ENCODE peak calls at places on chromosomes 5 and 9, in eight cellular contexts. E is GM20000, X is choroid plexus epithelial cell, O is dorsolateral prefrontal cortex, T is heart right ventricle, P is HFFc6, S is osteocyte, G is pancreas. H is an unnamed sample.

GRCh38 chr9:34375901-34376595 is 650 bp downstream of the MYORG start:
- DNase-seq in E (peak), X (peak), O (no peak), T (peak), P (no peak), S (no peak), G (peak), H (no peak)

GRCh38 chr9:90002299-90003045 is 397.7 kb downstream of the GADD45G start:
- DNase-seq in E (no peak), X (no peak), O (no peak), T (no peak), P (no peak), S (no peak), G (no peak), H (peak)

GRCh38 chr5:61916621-61917620 is 389.1 kb upstream of the KIF2A start:
- DNase-seq in E (no peak), X (peak), O (no peak), T (no peak), P (no peak), S (no peak), G (no peak), H (no peak)

GRCh38 chr9:129166962-129167557 is 11.0 kb downstream of the IER5L start:
- DNase-seq in E (peak), X (peak), O (no peak), T (peak), P (peak), S (no peak), G (peak), H (peak)

GRCh38 chr5:115349001-115349817 is 52.8 kb upstream of the CCDC112 start:
- DNase-seq in E (no peak), X (peak), O (no peak), T (no peak), P (peak), S (no peak), G (peak), H (peak)

GRCh38 chr5:181059297-181060230 is 19.5 kb downstream of the BTNL9 start:
- DNase-seq in E (no peak), X (no peak), O (no peak), T (no peak), P (no peak), S (no peak), G (no peak), H (no peak)

GRCh38 chr5:39675676-39676075 is 250.9 kb upstream of the DAB2 start:
- DNase-seq in E (no peak), X (peak), O (no peak), T (no peak), P (no peak), S (no peak), G (no peak), H (peak)

GRCh38 chr5:65394078-65394477 is 87.6 kb downstream of the ADAMTS6 start:
- DNase-seq in E (no peak), X (peak), O (no peak), T (peak), P (peak), S (no peak), G (no peak), H (no peak)

GRCh38 chr5:74530316-74530917 is 110.1 kb downstream of the ENC1 start:
- DNase-seq in E (no peak), X (no peak), O (no peak), T (no peak), P (no peak), S (no peak), G (no peak), H (peak)

GRCh38 chr5:6656680-6657079 is 23.4 kb downstream of the SRD5A1 start:
- DNase-seq in E (no peak), X (peak), O (no peak), T (no peak), P (no peak), S (no peak), G (no peak), H (no peak)

GRCh38 chr5:6545036-6545693 is 87.7 kb downstream of the NSUN2 start:
- DNase-seq in E (no peak), X (no peak), O (no peak), T (no peak), P (no peak), S (peak), G (no peak), H (peak)

GRCh38 chr5:81754621-81755020 is 3.7 kb upstream of the SSBP2 start:
- DNase-seq in E (no peak), X (no peak), O (no peak), T (no peak), P (no peak), S (no peak), G (no peak), H (no peak)

GRCh38 chr5:99441235-99441634 is 512.4 kb upstream of the CHD1 start:
- DNase-seq in E (no peak), X (no peak), O (no peak), T (no peak), P (no peak), S (no peak), G (no peak), H (no peak)

GRCh38 chr9:134217431-134218210 is 53.3 kb upstream of the RNU6ATAC start:
- DNase-seq in E (no peak), X (no peak), O (no peak), T (peak), P (no peak), S (no peak), G (peak), H (no peak)
- TF ChIP-seq CTCF in E (no peak), X (peak), O (peak), T (peak), P (peak), S (peak), G (no peak), H (no peak)

GRCh38 chr9:93164085-93164484 is 19.9 kb upstream of the WNK2 start:
- DNase-seq in E (no peak), X (no peak), O (no peak), T (no peak), P (no peak), S (no peak), G (no peak), H (no peak)
- TF ChIP-seq CTCF in E (no peak), X (no peak), O (no peak), T (no peak), P (no peak), S (no peak), G (no peak), H (no peak)

DNA sequence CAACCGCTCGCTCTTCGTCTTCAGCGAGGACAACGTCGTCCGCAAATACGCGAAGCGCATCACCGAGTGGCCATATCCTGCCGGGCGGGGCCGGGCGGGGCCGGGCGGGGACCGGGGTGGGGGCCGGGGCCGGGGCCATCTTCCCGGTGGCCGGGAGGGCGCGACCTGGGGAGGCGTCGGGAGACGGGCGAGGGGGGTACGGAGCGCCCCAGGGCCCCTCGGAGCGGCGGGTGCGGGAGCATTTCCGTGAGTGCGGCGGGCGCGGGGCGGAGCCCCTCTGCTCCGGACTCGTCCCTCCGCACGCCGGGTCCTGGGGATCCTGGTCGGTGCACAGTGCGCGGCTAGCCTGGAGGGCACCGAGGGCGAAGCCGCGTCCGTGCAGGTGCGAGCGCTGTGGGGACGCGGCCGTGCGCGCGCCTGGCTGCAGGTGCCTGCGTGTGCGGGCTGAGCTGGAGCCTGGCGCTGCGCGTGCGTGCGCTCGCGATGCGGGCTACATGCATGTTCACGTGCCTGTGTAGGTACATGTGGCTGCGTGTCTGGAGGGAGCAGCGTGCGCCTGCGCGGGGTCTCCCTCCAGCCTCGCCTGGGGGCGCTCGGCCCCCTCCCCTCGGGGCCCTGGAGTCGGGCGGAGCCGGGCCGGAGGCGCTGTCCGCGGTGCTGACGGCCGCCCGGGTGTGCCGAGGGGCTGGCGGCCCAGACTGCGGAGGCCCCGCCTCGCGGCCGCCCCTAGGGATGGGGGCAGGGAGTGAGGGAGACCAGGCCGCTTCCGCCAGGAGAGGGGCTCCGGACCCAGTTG is 762 bp downstream of the CACNA1B start:
- DNase-seq in E (peak), X (peak), O (no peak), T (no peak), P (no peak), S (no peak), G (peak), H (peak)
- TF ChIP-seq CTCF in E (no peak), X (no peak), O (peak), T (no peak), P (no peak), S (no peak), G (no peak), H (no peak)

DNA sequence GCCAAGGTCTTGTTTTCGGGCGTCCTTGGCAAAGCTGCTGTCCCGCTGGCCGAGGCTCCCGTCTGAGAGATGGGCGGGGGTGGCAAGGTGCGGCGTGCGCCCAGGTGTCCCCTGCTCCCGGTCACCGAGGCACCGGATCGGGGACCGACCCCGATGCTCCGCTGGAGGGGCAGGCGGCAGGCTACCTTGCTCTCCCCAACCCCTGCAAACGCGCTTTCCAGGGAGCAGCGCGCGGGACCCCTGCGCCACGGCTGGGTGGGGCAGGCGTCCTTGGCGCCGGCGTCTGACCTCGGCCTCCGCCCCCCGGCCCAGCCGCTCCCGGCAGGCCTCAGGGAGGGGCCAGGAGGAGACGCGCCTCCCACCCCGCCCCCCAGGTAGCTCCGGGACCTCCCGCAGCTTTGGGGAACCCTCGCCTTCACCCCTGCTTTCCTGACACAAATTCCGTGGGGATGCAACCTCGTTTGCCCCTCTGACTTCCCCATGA is 551 bp downstream of the N4BP3 start:
- DNase-seq in E (peak), X (no peak), O (no peak), T (no peak), P (no peak), S (no peak), G (peak), H (no peak)
- TF ChIP-seq CTCF in E (no peak), X (no peak), O (no peak), T (no peak), P (no peak), S (no peak), G (no peak), H (no peak)

GRCh38 chr5:172770675-172771438 is at the start of gene DUSP1:
- DNase-seq in E (peak), X (peak), O (peak), T (peak), P (peak), S (peak), G (peak), H (peak)
- TF ChIP-seq CTCF in E (peak), X (peak), O (peak), T (no peak), P (peak), S (peak), G (peak), H (peak)

DNA sequence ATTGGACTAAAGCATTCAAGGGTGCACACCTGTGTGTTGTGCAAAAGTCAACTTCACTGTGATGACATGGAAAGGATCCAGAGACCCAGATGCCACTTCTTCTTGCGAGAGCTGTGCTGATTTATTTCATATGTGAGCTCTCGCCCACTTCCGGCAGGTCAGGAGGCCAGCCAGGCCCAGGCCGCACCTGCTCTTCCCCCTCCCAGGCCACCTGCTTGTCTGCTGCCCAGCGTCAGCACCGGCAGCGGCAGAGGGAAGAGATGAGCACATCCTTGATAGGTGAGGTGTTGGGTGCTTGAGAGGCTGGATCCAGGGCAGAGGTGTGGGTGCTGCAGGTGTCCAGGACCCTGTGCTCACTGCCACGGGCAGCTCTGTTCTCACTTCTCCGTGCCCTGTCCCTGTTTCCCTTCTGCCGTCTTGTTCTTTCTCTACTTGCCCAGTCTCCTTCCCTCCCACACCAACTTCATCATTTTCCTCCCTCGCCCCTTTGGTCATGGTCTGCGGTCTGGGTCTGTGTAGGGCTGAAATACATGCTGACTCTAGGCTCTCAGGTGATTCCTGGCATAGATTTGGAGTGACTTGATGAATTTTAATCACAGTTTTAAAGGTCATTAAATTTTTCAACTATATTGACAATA is 242.8 kb downstream of the FANCC start:
- DNase-seq in E (no peak), X (no peak), O (no peak), T (no peak), P (no peak), S (peak), G (peak), H (no peak)
- TF ChIP-seq CTCF in E (no peak), X (no peak), O (no peak), T (no peak), P (no peak), S (no peak), G (no peak), H (no peak)

H was measured in cardiac muscle cell.